ENCODE peak calls at places on chromosomes 3 and 15, in four cellular contexts. One of them, this sample, is unnamed.

GRCh38 chr15:85777291-85778106 is 17.2 kb downstream of the KLHL25 start:
- DNase-seq in heart left ventricle: no peak
- DNase-seq in epithelial cell of esophagus: no peak
- DNase-seq in GOT3: no peak
- DNase-seq in this sample: no peak

GRCh38 chr3:30530084-30530483 is 76.3 kb upstream of the TGFBR2 start:
- DNase-seq in GOT3: no peak
- DNase-seq in heart left ventricle: no peak
- DNase-seq in epithelial cell of esophagus: no peak
- DNase-seq in this sample: no peak

GRCh38 chr15:77589839-77590238 is 42.9 kb downstream of the LINGO1 start:
- DNase-seq in GOT3: no peak
- DNase-seq in heart left ventricle: no peak
- DNase-seq in epithelial cell of esophagus: no peak
- DNase-seq in this sample: no peak

GRCh38 chr3:131957980-131958379 is 76.8 kb downstream of the CPNE4 start:
- DNase-seq in GOT3: no peak
- DNase-seq in heart left ventricle: no peak
- DNase-seq in epithelial cell of esophagus: no peak
- DNase-seq in this sample: no peak

GRCh38 chr15:42215854-42216829 is 8.0 kb upstream of the VPS39 start:
- DNase-seq in epithelial cell of esophagus: no peak
- DNase-seq in heart left ventricle: no peak
- DNase-seq in GOT3: no peak
- DNase-seq in this sample: no peak

GRCh38 chr3:152073267-152073666 is 195.5 kb upstream of the MBNL1 start:
- DNase-seq in heart left ventricle: no peak
- DNase-seq in epithelial cell of esophagus: no peak
- DNase-seq in GOT3: no peak
- DNase-seq in this sample: no peak

GRCh38 chr3:151356791-151357460 is 27.6 kb upstream of the P2RY13 start:
- DNase-seq in heart left ventricle: no peak
- DNase-seq in epithelial cell of esophagus: peak; percentile 8
- DNase-seq in GOT3: no peak
- DNase-seq in this sample: no peak

GRCh38 chr15:100779331-100780207 is 100.1 kb upstream of the ALDH1A3 start:
- DNase-seq in GOT3: no peak
- DNase-seq in epithelial cell of esophagus: no peak
- DNase-seq in heart left ventricle: no peak
- DNase-seq in this sample: no peak

GRCh38 chr3:184765730-184766074 is 46.3 kb upstream of the VPS8 start:
- DNase-seq in heart left ventricle: no peak
- DNase-seq in epithelial cell of esophagus: peak; percentile 99
- DNase-seq in GOT3: no peak
- DNase-seq in this sample: peak; percentile 95

GRCh38 chr15:80068578-80068977 is 9.1 kb downstream of the ZFAND6 start:
- DNase-seq in epithelial cell of esophagus: no peak
- DNase-seq in heart left ventricle: no peak
- DNase-seq in GOT3: no peak
- DNase-seq in this sample: no peak

GRCh38 chr3:113698891-113699465 is 2.5 kb upstream of the USF3 start:
- DNase-seq in epithelial cell of esophagus: peak; percentile 35
- DNase-seq in heart left ventricle: no peak
- DNase-seq in GOT3: no peak
- DNase-seq in this sample: peak; percentile 14

GRCh38 chr3:134250717-134251220 is at the start of gene RYK:
- DNase-seq in heart left ventricle: peak; percentile 88
- DNase-seq in GOT3: peak; percentile 51
- DNase-seq in epithelial cell of esophagus: peak; percentile 76
- DNase-seq in this sample: peak; percentile 78

GRCh38 chr15:43446344-43446743 is 46.6 kb downstream of the TP53BP1 start:
- DNase-seq in GOT3: no peak
- DNase-seq in epithelial cell of esophagus: no peak
- DNase-seq in heart left ventricle: no peak
- DNase-seq in this sample: no peak

GRCh38 chr3:105781871-105782270 is 86.9 kb downstream of the CBLB start:
- DNase-seq in GOT3: no peak
- DNase-seq in heart left ventricle: no peak
- DNase-seq in epithelial cell of esophagus: no peak
- DNase-seq in this sample: no peak

GRCh38 chr3:123157598-123158287 is 44.0 kb upstream of the SEC22A start:
- DNase-seq in GOT3: no peak
- DNase-seq in heart left ventricle: no peak
- DNase-seq in epithelial cell of esophagus: no peak
- DNase-seq in this sample: no peak

GRCh38 chr3:51478630-51479029 is 21.2 kb downstream of the DCAF1 start:
- DNase-seq in epithelial cell of esophagus: no peak
- DNase-seq in GOT3: no peak
- DNase-seq in heart left ventricle: no peak
- DNase-seq in this sample: no peak

GRCh38 chr3:116000315-116000714 is 377.0 kb downstream of the GAP43 start:
- DNase-seq in epithelial cell of esophagus: peak; percentile 97
- DNase-seq in heart left ventricle: peak; percentile 28
- DNase-seq in GOT3: no peak
- DNase-seq in this sample: peak; percentile 95

GRCh38 chr3:35322070-35322469 is 317.3 kb upstream of the ARPP21 start:
- DNase-seq in epithelial cell of esophagus: no peak
- DNase-seq in GOT3: no peak
- DNase-seq in heart left ventricle: no peak
- DNase-seq in this sample: no peak

GRCh38 chr3:3086239-3086638 is 23.9 kb downstream of the IL5RA start:
- DNase-seq in GOT3: no peak
- DNase-seq in heart left ventricle: no peak
- DNase-seq in epithelial cell of esophagus: no peak
- DNase-seq in this sample: no peak

GRCh38 chr3:188558343-188559068 is 404.5 kb downstream of the LPP start:
- DNase-seq in epithelial cell of esophagus: no peak
- DNase-seq in GOT3: no peak
- DNase-seq in heart left ventricle: no peak
- DNase-seq in this sample: no peak

GRCh38 chr3:134369231-134369741 is 5.0 kb downstream of the AMOTL2 start:
- DNase-seq in heart left ventricle: no peak
- DNase-seq in epithelial cell of esophagus: no peak
- DNase-seq in GOT3: no peak
- DNase-seq in this sample: no peak

GRCh38 chr15:65923264-65923663 is 54.0 kb downstream of the RAB11A start:
- DNase-seq in epithelial cell of esophagus: no peak
- DNase-seq in heart left ventricle: no peak
- DNase-seq in GOT3: no peak
- DNase-seq in this sample: no peak

GRCh38 chr15:77702211-77702957 is 69.7 kb upstream of the LINGO1 start:
- DNase-seq in GOT3: no peak
- DNase-seq in epithelial cell of esophagus: peak; percentile 55
- DNase-seq in heart left ventricle: no peak
- DNase-seq in this sample: peak; percentile 21

GRCh38 chr3:155083313-155083905 is 3.3 kb downstream of the MME start:
- DNase-seq in GOT3: no peak
- DNase-seq in epithelial cell of esophagus: no peak
- DNase-seq in heart left ventricle: no peak
- DNase-seq in this sample: no peak

GRCh38 chr15:89654847-89655805 is at the start of gene KIF7:
- DNase-seq in heart left ventricle: no peak
- DNase-seq in epithelial cell of esophagus: peak; percentile 40
- DNase-seq in GOT3: no peak
- DNase-seq in this sample: peak; percentile 19

GRCh38 chr3:134040066-134040465 is 10.3 kb upstream of the SLCO2A1 start:
- DNase-seq in heart left ventricle: no peak
- DNase-seq in GOT3: no peak
- DNase-seq in epithelial cell of esophagus: no peak
- DNase-seq in this sample: no peak

GRCh38 chr3:55269096-55269495 is 218.0 kb downstream of the WNT5A start:
- DNase-seq in GOT3: no peak
- DNase-seq in heart left ventricle: no peak
- DNase-seq in epithelial cell of esophagus: no peak
- DNase-seq in this sample: no peak

GRCh38 chr3:36904641-36905040 is 40.2 kb downstream of the TRANK1 start:
- DNase-seq in heart left ventricle: peak; percentile 52
- DNase-seq in epithelial cell of esophagus: peak; percentile 23
- DNase-seq in GOT3: no peak
- DNase-seq in this sample: no peak

GRCh38 chr15:38651328-38652038 is 86.9 kb upstream of the RASGRP1 start:
- DNase-seq in GOT3: no peak
- DNase-seq in heart left ventricle: no peak
- DNase-seq in epithelial cell of esophagus: peak; percentile 50
- DNase-seq in this sample: peak; percentile 38

GRCh38 chr3:110955301-110955880 is 116.2 kb upstream of the NECTIN3 start:
- DNase-seq in GOT3: no peak
- DNase-seq in epithelial cell of esophagus: peak; percentile 66
- DNase-seq in heart left ventricle: no peak
- DNase-seq in this sample: no peak

GRCh38 chr3:190044142-190044541 is 76.6 kb downstream of the P3H2 start:
- DNase-seq in GOT3: no peak
- DNase-seq in heart left ventricle: no peak
- DNase-seq in epithelial cell of esophagus: peak; percentile 51
- DNase-seq in this sample: peak; percentile 24

GRCh38 chr3:170740285-170740684 is 129.7 kb downstream of the RPL22L1 start:
- DNase-seq in epithelial cell of esophagus: no peak
- DNase-seq in GOT3: no peak
- DNase-seq in heart left ventricle: no peak
- DNase-seq in this sample: no peak